ENCODE peak calls at places on chromosomes 11 and 22, in nine cellular contexts. Y, H, V, G, O, L, R, N and S are unnamed samples. For H3K9me3, the result is how much of the 10 kb centered on the place peaks cover.

GRCh38 chr11:115961168-115962003 is 457.2 kb upstream of the CADM1 start:
- DNase-seq in Y (no peak), H (no peak), V (no peak), G (no peak), O (no peak), L (peak), R (no peak), N (no peak), S (no peak)

GRCh38 chr11:62464655-62465054 is 45.8 kb downstream of the SCGB1A1 start:
- DNase-seq in Y (no peak), H (no peak), V (no peak), G (no peak), O (no peak), L (no peak), R (no peak), N (no peak), S (no peak)

GRCh38 chr11:125173556-125173955 is 9.0 kb downstream of the PKNOX2 start:
- DNase-seq in Y (no peak), H (no peak), V (no peak), G (no peak), O (no peak), L (no peak), R (no peak), N (no peak), S (no peak)

GRCh38 chr22:32322986-32323385 is 34.7 kb upstream of the RFPL3 start:
- DNase-seq in Y (no peak), H (no peak), V (no peak), G (no peak), O (no peak), L (no peak), R (no peak), N (no peak), S (no peak)

GRCh38 chr11:67416416-67417335 is 1.2 kb downstream of the CARNS1 start:
- DNase-seq in Y (peak), H (no peak), V (no peak), G (peak), O (no peak), L (peak), R (peak), N (no peak), S (peak)

GRCh38 chr11:33724644-33725035 is 11.6 kb downstream of the CD59 start:
- DNase-seq in Y (no peak), H (no peak), V (no peak), G (no peak), O (no peak), L (no peak), R (peak), N (peak), S (no peak)

GRCh38 chr11:89420981-89421380 is 70.2 kb downstream of the NOX4 start:
- DNase-seq in Y (no peak), H (no peak), V (no peak), G (no peak), O (no peak), L (no peak), R (no peak), N (no peak), S (no peak)

GRCh38 chr22:19037282-19038163 is 84.7 kb downstream of the DGCR2 start:
- DNase-seq in Y (no peak), H (no peak), V (no peak), G (no peak), O (no peak), L (no peak), R (no peak), N (no peak), S (no peak)

GRCh38 chr22:35580351-35581022 is 36.6 kb downstream of the MB start:
- DNase-seq in Y (no peak), H (peak), V (no peak), G (no peak), O (no peak), L (no peak), R (no peak), N (no peak), S (no peak)

GRCh38 chr11:66151273-66151672 is 81.2 kb downstream of the PACS1 start:
- DNase-seq in Y (no peak), H (no peak), V (no peak), G (no peak), O (peak), L (no peak), R (no peak), N (no peak), S (no peak)

GRCh38 chr11:11966826-11967668 is 41.4 kb downstream of the DKK3 start:
- DNase-seq in Y (no peak), H (peak), V (peak), G (peak), O (peak), L (peak), R (peak), N (peak), S (peak)

GRCh38 chr22:27647540-27647939 is 154.0 kb downstream of the MN1 start:
- DNase-seq in Y (no peak), H (no peak), V (no peak), G (no peak), O (no peak), L (peak), R (no peak), N (no peak), S (no peak)

GRCh38 chr11:65899356-65900124 is 648 bp downstream of the FOSL1 start:
- DNase-seq in Y (no peak), H (peak), V (peak), G (peak), O (peak), L (peak), R (no peak), N (peak), S (peak)

GRCh38 chr11:10878408-10879214 is 20.8 kb upstream of the ZBED5 start:
- DNase-seq in Y (no peak), H (no peak), V (peak), G (no peak), O (no peak), L (peak), R (no peak), N (peak), S (peak)

GRCh38 chr11:22466809-22467208 is 128.6 kb downstream of the SLC17A6 start:
- DNase-seq in Y (no peak), H (no peak), V (peak), G (no peak), O (no peak), L (peak), R (no peak), N (peak), S (no peak)

GRCh38 chr22:43060213-43060612 is 29.0 kb downstream of the TTLL1 start:
- DNase-seq in Y (no peak), H (no peak), V (peak), G (no peak), O (peak), L (peak), R (peak), N (no peak), S (peak)

GRCh38 chr22:50504245-50505211 is 3.0 kb downstream of the LMF2 start:
- DNase-seq in Y (no peak), H (no peak), V (no peak), G (peak), O (no peak), L (peak), R (no peak), N (no peak), S (no peak)

GRCh38 chr11:111310088-111310487 is 11.7 kb downstream of the POU2AF3 start:
- DNase-seq in Y (no peak), H (no peak), V (no peak), G (no peak), O (no peak), L (no peak), R (no peak), N (no peak), S (no peak)

GRCh38 chr11:62508336-62509058 is 38.1 kb downstream of the AHNAK start:
- DNase-seq in Y (no peak), H (peak), V (peak), G (peak), O (peak), L (peak), R (peak), N (peak), S (no peak)

GRCh38 chr11:73851046-73851764 is 25.4 kb downstream of the COA4 start:
- DNase-seq in Y (no peak), H (no peak), V (no peak), G (no peak), O (no peak), L (no peak), R (no peak), N (no peak), S (no peak)

GRCh38 chr22:27238935-27239510 is 562.5 kb downstream of the MN1 start:
- DNase-seq in Y (peak), H (peak), V (peak), G (peak), O (peak), L (peak), R (peak), N (peak), S (no peak)

GRCh38 chr11:2652362-2652761 is 47.4 kb downstream of the KCNQ1OT1 start:
- DNase-seq in Y (no peak), H (no peak), V (no peak), G (no peak), O (no peak), L (no peak), R (no peak), N (no peak), S (no peak)

GRCh38 chr11:2650343-2650867 is 49.4 kb downstream of the KCNQ1OT1 start:
- DNase-seq in Y (no peak), H (no peak), V (no peak), G (no peak), O (no peak), L (no peak), R (no peak), N (no peak), S (no peak)

GRCh38 chr11:2652857-2653643 is 46.7 kb downstream of the KCNQ1OT1 start:
- DNase-seq in Y (no peak), H (no peak), V (no peak), G (no peak), O (no peak), L (no peak), R (no peak), N (no peak), S (no peak)

GRCh38 chr11:2651054-2651617 is 48.7 kb downstream of the KCNQ1OT1 start:
- DNase-seq in Y (no peak), H (no peak), V (no peak), G (no peak), O (no peak), L (no peak), R (no peak), N (no peak), S (no peak)

GRCh38 chr11:2651826-2652237 is 48.0 kb downstream of the KCNQ1OT1 start:
- DNase-seq in Y (no peak), H (peak), V (no peak), G (no peak), O (no peak), L (no peak), R (no peak), N (no peak), S (no peak)
- H3K9me3 ChIP-seq in Y (half or more), H (half or more), V (half or more), G (under half), O (under half), L (half or more), R (under half), N (half or more), S (under half)

GRCh38 chr22:47207387-47207786 is 444.9 kb downstream of the TBC1D22A start:
- DNase-seq in Y (no peak), H (no peak), V (no peak), G (no peak), O (no peak), L (no peak), R (no peak), N (no peak), S (no peak)
- H3K9me3 ChIP-seq in Y (under half), H (under half), V (under half), G (under half), O (under half), L (under half), R (under half), N (under half), S (under half)

GRCh38 chr11:55054723-55055122 is 207.2 kb upstream of the TRIM48 start:
- DNase-seq in Y (no peak), H (no peak), V (no peak), G (no peak), O (no peak), L (no peak), R (no peak), N (no peak), S (no peak)
- H3K9me3 ChIP-seq in Y (under half), H (half or more), V (half or more), G (half or more), O (under half), L (under half), R (under half), N (under half), S (under half)

GRCh38 chr22:11627798-11628650 is 3900.0 kb upstream of the OR11H1 start:
- DNase-seq in Y (no peak), H (no peak), V (no peak), G (peak), O (no peak), L (no peak), R (no peak), N (no peak), S (no peak)
- H3K9me3 ChIP-seq in Y (under half), H (half or more), V (under half), G (half or more), O (under half), L (under half), R (under half), N (under half), S (under half)

GRCh38 chr11:91326751-91327150 is 897.9 kb upstream of the FAT3 start:
- DNase-seq in Y (no peak), H (no peak), V (no peak), G (no peak), O (no peak), L (no peak), R (no peak), N (no peak), S (no peak)
- H3K9me3 ChIP-seq in Y (under half), H (under half), V (under half), G (under half), O (under half), L (under half), R (under half), N (under half), S (under half)